ENCODE peak calls at places on chromosomes 13 and 19, in eight cellular contexts. One of them, this sample, is unnamed.

GRCh38 chr13:93328943-93329342 is 102.3 kb downstream of the GPC6 start:
- DNase-seq in ovary: no peak
- DNase-seq in aorta: no peak
- DNase-seq in PC-3: no peak
- DNase-seq in caudate nucleus: no peak
- DNase-seq in colonic mucosa: no peak
- DNase-seq in cardiac muscle cell: no peak
- DNase-seq in uterus: no peak
- DNase-seq in this sample: no peak

GRCh38 chr13:100301418-100301817 is 212.5 kb downstream of the PCCA start:
- DNase-seq in ovary: no peak
- DNase-seq in aorta: no peak
- DNase-seq in PC-3: no peak
- DNase-seq in caudate nucleus: no peak
- DNase-seq in colonic mucosa: no peak
- DNase-seq in cardiac muscle cell: peak
- DNase-seq in uterus: no peak
- DNase-seq in this sample: no peak

GRCh38 chr13:49545661-49546060 is 39.7 kb downstream of the RCBTB1 start:
- DNase-seq in ovary: no peak
- DNase-seq in aorta: no peak
- DNase-seq in PC-3: no peak
- DNase-seq in caudate nucleus: no peak
- DNase-seq in colonic mucosa: no peak
- DNase-seq in cardiac muscle cell: no peak
- DNase-seq in uterus: no peak
- DNase-seq in this sample: no peak

GRCh38 chr19:19544257-19545127 is 6.4 kb downstream of the CILP2 start:
- DNase-seq in ovary: no peak
- DNase-seq in aorta: no peak
- DNase-seq in PC-3: no peak
- DNase-seq in caudate nucleus: no peak
- DNase-seq in colonic mucosa: no peak
- DNase-seq in cardiac muscle cell: no peak
- DNase-seq in uterus: no peak
- DNase-seq in this sample: no peak

GRCh38 chr13:41389580-41389979 is 67.8 kb upstream of the RGCC start:
- DNase-seq in ovary: no peak
- DNase-seq in aorta: no peak
- DNase-seq in PC-3: no peak
- DNase-seq in caudate nucleus: no peak
- DNase-seq in colonic mucosa: no peak
- DNase-seq in cardiac muscle cell: no peak
- DNase-seq in uterus: no peak
- DNase-seq in this sample: no peak

GRCh38 chr13:109154546-109154945 is 525.1 kb downstream of the MYO16 start:
- DNase-seq in ovary: no peak
- DNase-seq in aorta: no peak
- DNase-seq in PC-3: no peak
- DNase-seq in caudate nucleus: no peak
- DNase-seq in colonic mucosa: no peak
- DNase-seq in cardiac muscle cell: no peak
- DNase-seq in uterus: no peak
- DNase-seq in this sample: no peak

GRCh38 chr13:79447141-79447540 is 33.8 kb upstream of the NDFIP2 start:
- DNase-seq in ovary: no peak
- DNase-seq in aorta: no peak
- DNase-seq in PC-3: no peak
- DNase-seq in caudate nucleus: no peak
- DNase-seq in colonic mucosa: no peak
- DNase-seq in cardiac muscle cell: no peak
- DNase-seq in uterus: no peak
- DNase-seq in this sample: no peak

GRCh38 chr13:84192125-84192524 is 309.9 kb upstream of the SLITRK1 start:
- DNase-seq in ovary: no peak
- DNase-seq in aorta: no peak
- DNase-seq in PC-3: peak
- DNase-seq in caudate nucleus: no peak
- DNase-seq in colonic mucosa: no peak
- DNase-seq in cardiac muscle cell: no peak
- DNase-seq in uterus: no peak
- DNase-seq in this sample: no peak

GRCh38 chr13:51519839-51520238 is 64.4 kb upstream of the WDFY2 start:
- DNase-seq in ovary: no peak
- DNase-seq in aorta: no peak
- DNase-seq in PC-3: peak
- DNase-seq in caudate nucleus: no peak
- DNase-seq in colonic mucosa: no peak
- DNase-seq in cardiac muscle cell: no peak
- DNase-seq in uterus: no peak
- DNase-seq in this sample: no peak

GRCh38 chr19:13089139-13089856 is 13.4 kb downstream of the LYL1 start:
- DNase-seq in ovary: peak
- DNase-seq in aorta: no peak
- DNase-seq in PC-3: peak
- DNase-seq in caudate nucleus: no peak
- DNase-seq in colonic mucosa: no peak
- DNase-seq in cardiac muscle cell: no peak
- DNase-seq in uterus: no peak
- DNase-seq in this sample: peak

GRCh38 chr13:106143930-106144709 is 391.3 kb downstream of the EFNB2 start:
- DNase-seq in ovary: no peak
- DNase-seq in aorta: no peak
- DNase-seq in PC-3: peak
- DNase-seq in caudate nucleus: no peak
- DNase-seq in colonic mucosa: peak
- DNase-seq in cardiac muscle cell: no peak
- DNase-seq in uterus: no peak
- DNase-seq in this sample: no peak

GRCh38 chr13:106151056-106151699 is 384.3 kb downstream of the EFNB2 start:
- DNase-seq in ovary: no peak
- DNase-seq in aorta: no peak
- DNase-seq in PC-3: peak
- DNase-seq in caudate nucleus: no peak
- DNase-seq in colonic mucosa: peak
- DNase-seq in cardiac muscle cell: no peak
- DNase-seq in uterus: no peak
- DNase-seq in this sample: no peak

GRCh38 chr13:106145070-106145469 is 390.4 kb downstream of the EFNB2 start:
- DNase-seq in ovary: no peak
- DNase-seq in aorta: no peak
- DNase-seq in PC-3: no peak
- DNase-seq in caudate nucleus: no peak
- DNase-seq in colonic mucosa: no peak
- DNase-seq in cardiac muscle cell: no peak
- DNase-seq in uterus: no peak
- DNase-seq in this sample: no peak

GRCh38 chr13:106143392-106143791 is 392.1 kb downstream of the EFNB2 start:
- DNase-seq in ovary: no peak
- DNase-seq in aorta: no peak
- DNase-seq in PC-3: peak
- DNase-seq in caudate nucleus: no peak
- DNase-seq in colonic mucosa: no peak
- DNase-seq in cardiac muscle cell: no peak
- DNase-seq in uterus: no peak
- DNase-seq in this sample: no peak

GRCh38 chr13:106145997-106146864 is 389.2 kb downstream of the EFNB2 start:
- DNase-seq in ovary: no peak
- DNase-seq in aorta: no peak
- DNase-seq in PC-3: no peak
- DNase-seq in caudate nucleus: no peak
- DNase-seq in colonic mucosa: peak
- DNase-seq in cardiac muscle cell: peak
- DNase-seq in uterus: no peak
- DNase-seq in this sample: no peak
- H3K27ac ChIP-seq in ovary: no peak
- H3K27ac ChIP-seq in aorta: no peak
- H3K27ac ChIP-seq in PC-3: no peak
- H3K27ac ChIP-seq in caudate nucleus: no peak
- H3K27ac ChIP-seq in colonic mucosa: peak
- H3K27ac ChIP-seq in cardiac muscle cell: peak
- H3K27ac ChIP-seq in uterus: no peak
- H3K27ac ChIP-seq in this sample: no peak

DNA sequence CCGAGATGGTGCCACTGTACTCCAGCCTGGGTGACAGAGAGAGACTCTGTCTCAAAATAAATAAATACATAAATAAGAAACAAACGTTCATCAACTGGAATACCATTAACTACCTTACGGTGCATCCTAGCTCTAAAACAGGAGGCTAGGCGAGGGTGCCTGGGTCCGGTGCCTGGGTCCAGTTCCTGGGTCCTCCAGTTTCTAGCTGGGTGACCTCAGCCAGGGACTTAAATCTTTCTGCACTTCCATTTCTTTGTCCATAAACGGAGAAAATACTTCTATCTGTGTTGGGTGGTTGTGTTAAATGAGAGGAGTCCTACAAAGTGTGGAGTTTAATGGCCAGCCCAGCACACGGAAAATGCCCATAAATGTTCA is 34.0 kb downstream of the RFX2 start:
- DNase-seq in ovary: no peak
- DNase-seq in aorta: no peak
- DNase-seq in PC-3: no peak
- DNase-seq in caudate nucleus: no peak
- DNase-seq in colonic mucosa: no peak
- DNase-seq in cardiac muscle cell: no peak
- DNase-seq in uterus: no peak
- DNase-seq in this sample: no peak
- H3K27ac ChIP-seq in ovary: no peak
- H3K27ac ChIP-seq in aorta: peak
- H3K27ac ChIP-seq in PC-3: peak
- H3K27ac ChIP-seq in caudate nucleus: no peak
- H3K27ac ChIP-seq in colonic mucosa: no peak
- H3K27ac ChIP-seq in cardiac muscle cell: no peak
- H3K27ac ChIP-seq in uterus: peak
- H3K27ac ChIP-seq in this sample: no peak

DNA sequence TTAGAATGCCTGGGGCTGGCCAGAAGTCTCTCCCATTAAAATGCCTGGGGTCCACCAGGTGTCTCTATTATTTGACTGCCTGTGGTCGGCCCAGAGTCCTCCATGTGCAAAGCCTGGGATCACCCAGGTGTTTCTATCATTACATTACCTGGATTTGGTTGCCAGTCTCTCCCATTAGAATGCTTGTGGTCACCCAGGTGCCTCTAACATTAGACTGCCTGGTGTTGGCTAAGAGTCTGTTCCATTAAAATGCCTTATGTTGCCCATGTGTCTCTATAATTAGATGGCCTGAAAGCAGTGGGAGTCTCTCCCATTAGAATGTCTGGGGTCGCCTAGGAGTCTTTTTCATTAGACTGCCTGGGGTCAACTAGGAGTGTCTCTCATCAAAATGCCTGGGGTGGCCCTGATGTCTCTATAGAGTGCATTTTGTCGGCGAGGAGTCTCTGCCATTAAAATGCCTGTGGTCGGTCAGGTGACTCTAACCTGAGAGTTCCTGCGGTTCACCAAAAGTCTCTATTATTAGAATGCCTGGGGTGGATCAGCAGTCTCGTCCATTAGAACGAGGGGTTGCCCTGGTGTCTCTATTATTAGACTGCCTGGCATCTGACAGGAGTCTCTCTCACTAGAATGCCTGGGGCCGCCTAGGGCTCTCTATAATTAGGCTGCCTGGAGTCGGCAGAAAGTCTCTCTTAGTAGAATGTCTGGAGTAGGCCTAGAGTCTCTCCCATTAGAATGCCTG is 1540.5 kb downstream of the UQCRFS1 start:
- DNase-seq in ovary: no peak
- DNase-seq in aorta: peak
- DNase-seq in PC-3: no peak
- DNase-seq in caudate nucleus: no peak
- DNase-seq in colonic mucosa: no peak
- DNase-seq in cardiac muscle cell: no peak
- DNase-seq in uterus: no peak
- DNase-seq in this sample: peak
- H3K27ac ChIP-seq in ovary: no peak
- H3K27ac ChIP-seq in aorta: no peak
- H3K27ac ChIP-seq in PC-3: no peak
- H3K27ac ChIP-seq in caudate nucleus: no peak
- H3K27ac ChIP-seq in colonic mucosa: no peak
- H3K27ac ChIP-seq in cardiac muscle cell: no peak
- H3K27ac ChIP-seq in uterus: no peak
- H3K27ac ChIP-seq in this sample: no peak

DNA sequence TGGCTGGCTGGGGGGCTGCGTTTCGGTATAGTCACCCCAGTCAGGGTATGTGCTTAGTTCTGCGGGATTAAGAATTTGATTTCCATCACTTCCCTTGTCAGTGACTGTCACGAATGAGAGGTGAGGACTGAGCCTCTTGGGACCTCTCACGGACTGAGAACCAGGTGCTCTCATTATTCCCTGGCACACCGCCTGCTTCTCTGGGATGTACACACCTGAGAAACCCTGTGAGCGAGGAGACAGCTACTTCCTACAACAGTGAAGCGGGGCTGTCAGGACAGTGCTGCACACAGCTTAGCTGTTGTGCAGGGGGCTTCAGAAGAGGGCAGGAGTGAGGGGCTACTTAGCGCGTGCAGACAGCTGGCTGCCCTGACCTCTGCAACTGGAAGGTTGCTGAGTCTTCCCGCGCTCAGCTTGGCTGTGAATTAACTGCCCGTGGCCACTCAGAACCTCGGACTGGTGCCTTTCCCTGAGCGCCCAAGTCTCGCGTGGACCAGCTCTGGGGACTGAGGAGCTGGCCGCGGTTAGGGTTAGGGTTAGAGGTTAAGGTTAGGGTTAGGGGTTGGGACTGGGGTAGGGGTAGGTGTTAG is 65.3 kb upstream of the MCF2L start:
- DNase-seq in ovary: no peak
- DNase-seq in aorta: no peak
- DNase-seq in PC-3: no peak
- DNase-seq in caudate nucleus: no peak
- DNase-seq in colonic mucosa: no peak
- DNase-seq in cardiac muscle cell: no peak
- DNase-seq in uterus: no peak
- DNase-seq in this sample: no peak
- H3K27ac ChIP-seq in ovary: no peak
- H3K27ac ChIP-seq in aorta: no peak
- H3K27ac ChIP-seq in PC-3: no peak
- H3K27ac ChIP-seq in caudate nucleus: no peak
- H3K27ac ChIP-seq in colonic mucosa: no peak
- H3K27ac ChIP-seq in cardiac muscle cell: no peak
- H3K27ac ChIP-seq in uterus: no peak
- H3K27ac ChIP-seq in this sample: no peak

DNA sequence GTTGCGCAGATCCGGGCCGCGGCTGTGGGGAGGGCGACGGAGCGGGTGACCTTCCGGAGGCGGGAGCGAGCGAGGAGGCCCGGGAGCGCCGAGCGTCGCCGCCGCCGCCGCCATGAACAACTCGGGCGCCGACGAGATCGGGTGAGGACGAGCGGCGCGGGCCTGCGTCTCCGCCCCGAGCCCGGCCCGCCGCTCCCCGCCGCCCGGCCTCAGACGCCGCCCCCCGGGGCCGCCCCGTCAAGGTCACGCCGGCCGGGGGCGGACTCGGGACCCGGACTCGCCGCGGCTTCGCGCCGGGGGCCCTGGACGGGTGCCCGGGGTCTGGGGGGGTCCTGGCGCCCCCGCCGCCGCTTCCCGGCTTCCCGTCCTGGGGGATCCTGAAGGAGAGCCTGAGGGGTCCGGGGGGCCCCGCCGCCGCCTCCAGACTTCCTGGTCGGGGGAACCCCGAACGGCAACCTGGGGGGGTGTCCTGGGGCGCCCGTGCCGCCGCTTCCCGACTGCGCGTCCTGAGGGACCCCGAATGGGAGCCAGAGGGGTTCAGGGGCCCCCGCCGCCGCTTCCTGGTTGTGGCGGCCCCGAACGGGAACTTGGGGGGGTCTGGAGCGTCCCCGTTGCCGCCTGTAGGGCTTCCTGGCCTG is 395 bp downstream of the DAZAP1 start:
- DNase-seq in ovary: peak
- DNase-seq in aorta: no peak
- DNase-seq in PC-3: no peak
- DNase-seq in caudate nucleus: no peak
- DNase-seq in colonic mucosa: peak
- DNase-seq in cardiac muscle cell: peak
- DNase-seq in uterus: peak
- DNase-seq in this sample: no peak
- H3K27ac ChIP-seq in ovary: peak
- H3K27ac ChIP-seq in aorta: peak
- H3K27ac ChIP-seq in PC-3: peak
- H3K27ac ChIP-seq in caudate nucleus: peak
- H3K27ac ChIP-seq in colonic mucosa: peak
- H3K27ac ChIP-seq in cardiac muscle cell: peak
- H3K27ac ChIP-seq in uterus: peak
- H3K27ac ChIP-seq in this sample: peak

This sample was measured in MM.1S.